ENCODE peak calls at places on chromosomes 6 and 20, in six cellular contexts. Z is stimulated activated CD4-positive, alpha-beta T cell treated with anti-CD3 and anti-CD28 coated beads, Interleukin-15, amount 100 ng/mL, for 1 hour; J is fibroblast of lung; R is fibroblast of the conjunctiva; W is OCI-LY7; N is HCT116. Q is an unnamed sample.

GRCh38 chr6:41894366-41895299 is 542 bp downstream of the USP49 start:
- DNase-seq in N (no peak), J (peak), W (no peak), Z (no peak), R (no peak), Q (no peak)

GRCh38 chr6:83464741-83465140 is 33.9 kb upstream of the ME1 start:
- DNase-seq in R (no peak), W (no peak), J (no peak), Z (no peak), N (no peak), Q (no peak)

GRCh38 chr6:163806761-163807499 is 392.4 kb downstream of the QKI start:
- DNase-seq in W (no peak), J (peak), Z (no peak), R (peak), N (no peak), Q (no peak)

GRCh38 chr6:29892696-29893095 is 49.6 kb upstream of the HLA-A start:
- DNase-seq in J (no peak), W (no peak), Z (no peak), R (no peak), N (no peak), Q (no peak)

GRCh38 chr20:32945710-32946221 is 58.5 kb downstream of the SUN5 start:
- DNase-seq in J (peak), W (peak), Z (no peak), R (no peak), N (peak), Q (peak)

GRCh38 chr6:72464791-72465691 is 156.8 kb upstream of the KCNQ5 start:
- DNase-seq in N (no peak), W (no peak), J (peak), R (peak), Z (no peak), Q (no peak)

GRCh38 chr20:62255976-62256375 is 17.7 kb downstream of the OSBPL2 start:
- DNase-seq in W (no peak), J (no peak), N (no peak), Z (no peak), R (no peak), Q (no peak)

GRCh38 chr20:37864275-37864674 is 38.7 kb upstream of the VSTM2L start:
- DNase-seq in N (no peak), R (no peak), Z (no peak), W (no peak), J (no peak), Q (no peak)

GRCh38 chr6:41200901-41201783 is at the start of gene TREML2:
- DNase-seq in R (no peak), N (no peak), J (no peak), Z (no peak), W (peak), Q (no peak)

GRCh38 chr6:3822747-3823445 is 26.3 kb upstream of the FAM50B start:
- DNase-seq in N (no peak), W (no peak), R (no peak), J (peak), Z (no peak), Q (no peak)

GRCh38 chr6:12582421-12583110 is 134.0 kb upstream of the PHACTR1 start:
- DNase-seq in W (no peak), N (no peak), R (no peak), Z (no peak), J (no peak), Q (no peak)

GRCh38 chr6:118784641-118785164 is 109.2 kb upstream of the ASF1A start:
- DNase-seq in R (no peak), J (no peak), W (no peak), N (no peak), Z (no peak), Q (no peak)

GRCh38 chr6:124027392-124027791 is 223.7 kb downstream of the NKAIN2 start:
- DNase-seq in Z (no peak), R (no peak), J (no peak), N (no peak), W (no peak), Q (no peak)

GRCh38 chr6:119350202-119351004 is 842 bp upstream of the MAN1A1 start:
- DNase-seq in J (peak), Z (peak), W (peak), R (peak), N (peak), Q (no peak)

GRCh38 chr20:5127859-5128409 is 1.1 kb downstream of the CDS2 start:
- DNase-seq in J (no peak), N (no peak), R (no peak), W (no peak), Z (no peak), Q (no peak)

GRCh38 chr6:167532410-167533294 is 207.8 kb downstream of the TTLL2 start:
- DNase-seq in N (no peak), R (no peak), J (no peak), Z (no peak), W (no peak), Q (no peak)

GRCh38 chr6:79461205-79461604 is 76.0 kb downstream of the LCA5 start:
- DNase-seq in N (no peak), J (no peak), Z (no peak), R (no peak), W (no peak), Q (no peak)

GRCh38 chr6:34657037-34657306 is 39.6 kb downstream of the ILRUN start:
- DNase-seq in W (no peak), R (peak), Z (no peak), N (no peak), J (peak), Q (no peak)

GRCh38 chr6:5701086-5701661 is 305.6 kb downstream of the NRN1 start:
- DNase-seq in Z (no peak), N (no peak), J (no peak), R (no peak), W (no peak), Q (no peak)

GRCh38 chr6:136117081-136117480 is 133.0 kb downstream of the MTFR2 start:
- DNase-seq in W (no peak), R (no peak), J (peak), Z (no peak), N (no peak), Q (no peak)

GRCh38 chr6:10963113-10963512 is 76.3 kb downstream of the SYCP2L start:
- DNase-seq in N (no peak), Z (no peak), W (no peak), R (no peak), J (no peak), Q (no peak)

GRCh38 chr6:122752990-122753687 is 26.4 kb upstream of the FABP7 start:
- DNase-seq in W (no peak), J (no peak), Z (no peak), R (no peak), N (no peak), Q (no peak)

GRCh38 chr6:82088978-82089855 is 158.3 kb downstream of the IBTK start:
- DNase-seq in N (no peak), R (no peak), J (no peak), W (no peak), Z (no peak), Q (no peak)